ENCODE peak calls at places on chromosomes 7 and 10, in seven cellular contexts. T, L, N, F, O, E and U are unnamed samples.

GRCh38 chr7:157936976-157937375 is 600.2 kb downstream of the DNAJB6 start:
- DNase-seq in T (no peak), F (no peak), N (no peak), L (no peak), O (no peak), E (no peak), U (no peak)

GRCh38 chr10:46028584-46029570 is 1.5 kb downstream of the NCOA4 start:
- DNase-seq in T (no peak), E (no peak), F (peak), N (no peak), O (no peak), L (no peak), U (peak)

GRCh38 chr7:55174856-55175255 is 156.0 kb downstream of the EGFR start:
- DNase-seq in N (no peak), O (no peak), E (no peak), T (no peak), L (no peak), F (no peak), U (no peak)

GRCh38 chr10:84177541-84178386 is 4.2 kb downstream of the GPR15LG start:
- DNase-seq in O (no peak), L (no peak), E (no peak), T (no peak), N (no peak), F (no peak), U (no peak)

GRCh38 chr10:50392966-50393718 is 141.8 kb upstream of the ASAH2 start:
- DNase-seq in N (no peak), T (no peak), E (no peak), F (no peak), O (no peak), L (no peak), U (no peak)

GRCh38 chr10:28508304-28508925 is 24.5 kb upstream of the WAC start:
- DNase-seq in T (no peak), O (no peak), L (no peak), E (no peak), F (no peak), N (no peak), U (no peak)

GRCh38 chr10:50740351-50740688 is 584 bp downstream of the ASAH2B start:
- DNase-seq in T (peak), L (no peak), N (no peak), E (peak), O (no peak), F (peak), U (peak)

GRCh38 chr10:81018898-81019890 is 481.5 kb downstream of the SH2D4B start:
- DNase-seq in L (no peak), O (no peak), N (no peak), F (peak), E (no peak), T (peak), U (peak)

GRCh38 chr7:17769918-17770317 is 170.4 kb downstream of the SNX13 start:
- DNase-seq in N (no peak), F (peak), L (peak), T (peak), E (no peak), O (peak), U (peak)

GRCh38 chr10:101351477-101351876 is 2.5 kb upstream of the BTRC start:
- DNase-seq in O (no peak), N (no peak), F (no peak), E (no peak), L (no peak), T (no peak), U (no peak)

DNA sequence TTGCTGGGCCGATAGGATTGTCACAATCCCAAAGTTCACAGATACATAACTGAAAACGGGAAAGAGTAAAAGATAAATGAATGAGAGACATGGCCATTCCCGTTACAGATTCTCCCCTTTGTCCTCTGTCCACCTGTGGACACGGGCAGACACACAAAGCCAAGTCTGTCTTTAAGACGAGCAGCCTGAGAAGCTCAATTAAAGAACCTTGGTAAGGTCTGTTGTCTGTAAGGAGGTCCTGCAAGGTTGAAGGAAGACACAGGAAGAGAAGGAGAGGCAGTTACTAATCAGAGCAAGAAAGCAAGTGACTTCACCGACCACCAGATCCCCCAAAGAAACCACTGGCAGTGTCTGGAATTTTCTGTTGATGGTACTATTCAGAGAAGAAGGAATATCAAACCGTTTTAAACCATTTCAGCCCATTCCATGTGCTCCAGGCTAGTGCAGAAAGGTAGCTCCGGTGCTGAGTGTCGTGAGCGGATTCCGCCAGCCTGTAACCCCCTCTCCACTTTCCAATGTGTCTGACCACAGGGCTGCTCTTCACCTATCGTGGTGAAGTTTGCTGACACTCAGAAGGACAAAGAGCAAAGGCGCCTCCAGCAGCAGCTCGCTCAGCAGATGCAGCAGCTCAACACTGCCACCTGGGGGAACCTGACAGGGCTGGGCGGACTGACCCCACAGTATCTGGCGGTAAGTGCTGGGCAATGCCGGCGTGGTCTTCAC is 252.6 kb downstream of the CELF2 start:
- DNase-seq in O (peak), L (peak), F (peak), T (no peak), N (peak), E (no peak), U (peak)
- H3K4me3 ChIP-seq in O (no peak), L (no peak), F (no peak), T (no peak), N (no peak), E (no peak), U (no peak)

GRCh38 chr7:93902777-93903423 is 3.5 kb upstream of the GNGT1 start:
- DNase-seq in N (no peak), L (no peak), T (no peak), E (no peak), O (no peak), F (peak), U (no peak)
- TF ChIP-seq CTCF in N (peak), L (peak), T (peak), E (peak), O (peak), F (peak), U (peak)

GRCh38 chr10:110413049-110413783 is 84.5 kb upstream of the DUSP5 start:
- DNase-seq in T (no peak), N (no peak), E (no peak), L (no peak), F (no peak), O (no peak), U (no peak)
- H3K4me3 ChIP-seq in T (no peak), N (no peak), E (no peak), L (no peak), F (no peak), O (no peak), U (no peak)

GRCh38 chr10:13518076-13518692 is 10.6 kb downstream of the BEND7 start:
- DNase-seq in E (no peak), L (no peak), O (no peak), N (no peak), T (no peak), F (peak), U (no peak)
- TF ChIP-seq CTCF in E (peak), L (no peak), O (no peak), N (peak), T (peak), F (peak), U (peak)

GRCh38 chr7:44104880-44105771 is 981 bp downstream of the AEBP1 start:
- DNase-seq in F (peak), T (peak), E (peak), O (peak), N (peak), L (no peak), U (peak)

GRCh38 chr7:44103566-44103940 is 592 bp upstream of the AEBP1 start:
- DNase-seq in O (peak), T (no peak), L (no peak), F (no peak), E (no peak), N (no peak), U (no peak)

GRCh38 chr7:44102846-44103565 is 1.1 kb upstream of the AEBP1 start:
- DNase-seq in N (no peak), T (no peak), F (no peak), O (peak), E (no peak), L (no peak), U (no peak)

GRCh38 chr7:44105832-44106231 is 1.7 kb downstream of the AEBP1 start:
- DNase-seq in F (no peak), T (no peak), E (no peak), N (no peak), L (no peak), O (no peak), U (no peak)

GRCh38 chr7:44103941-44104879 is at the start of gene AEBP1:
- DNase-seq in L (no peak), E (no peak), N (peak), T (no peak), F (peak), O (peak), U (no peak)
- H3K4me3 ChIP-seq in L (peak), E (peak), N (peak), T (peak), F (peak), O (peak), U (peak)

GRCh38 chr7:1569016-1569415 is 816 bp downstream of the PSMG3 start:
- DNase-seq in F (no peak), E (no peak), T (no peak), N (no peak), L (no peak), O (peak), U (no peak)
- TF ChIP-seq CTCF in F (no peak), E (no peak), T (no peak), N (no peak), L (no peak), O (no peak), U (no peak)

GRCh38 chr7:101126651-101127459 is at the start of gene SERPINE1:
- DNase-seq in L (peak), F (peak), N (peak), T (peak), O (peak), E (peak), U (peak)
- H3K4me3 ChIP-seq in L (peak), F (no peak), N (peak), T (peak), O (no peak), E (peak), U (peak)

GRCh38 chr7:114426824-114427223 is 12.2 kb downstream of the FOXP2 start:
- DNase-seq in T (no peak), E (no peak), O (no peak), L (no peak), F (peak), N (no peak), U (no peak)
- TF ChIP-seq CTCF in T (peak), E (peak), O (no peak), L (no peak), F (peak), N (peak), U (peak)

DNA sequence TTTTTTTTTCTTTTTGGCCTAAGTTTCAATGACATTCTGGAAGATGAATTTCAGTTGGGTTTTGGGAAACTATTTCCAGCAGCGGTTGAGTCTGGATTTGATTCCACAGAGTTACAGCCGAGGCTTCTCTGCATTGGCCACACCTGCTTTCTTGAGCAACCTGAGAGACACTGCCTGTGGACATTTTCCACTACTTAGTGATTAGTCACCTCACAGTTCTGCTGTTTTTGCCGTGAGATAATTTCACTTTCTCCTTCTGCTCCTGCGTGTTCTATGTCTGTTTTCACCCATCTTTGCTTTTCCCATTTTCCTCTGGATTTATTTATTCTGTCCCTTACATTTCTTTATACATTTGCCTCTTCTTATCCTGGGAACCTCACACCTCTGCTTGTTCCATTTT is 243.0 kb downstream of the BICC1 start:
- DNase-seq in E (peak), N (peak), O (no peak), T (peak), F (no peak), L (no peak), U (peak)
- H3K4me3 ChIP-seq in E (peak), N (no peak), O (no peak), T (peak), F (no peak), L (peak), U (peak)